ENCODE peak calls at places on chromosomes 4 and X, in ten cellular contexts. B is choroid plexus epithelial cell, D is upper lobe of left lung, T is ovary, U is lower lobe of right lung, N is fibroblast of the aortic adventitia, V is B cell, O is adrenal gland, Z is tibial artery, G is MM.1S. X is an unnamed sample.

GRCh38 chr4:5292091-5292490 is 240.8 kb downstream of the STK32B start:
- DNase-seq in N (no peak), G (no peak), D (no peak), U (no peak), Z (no peak), O (no peak), T (no peak), B (no peak), V (no peak), X (no peak)

GRCh38 chr4:182190306-182190705 is 52.9 kb upstream of the TENM3 start:
- DNase-seq in Z (no peak), U (no peak), B (no peak), G (no peak), N (no peak), T (no peak), V (no peak), O (no peak), D (no peak), X (no peak)

GRCh38 chrX:39836802-39837420 is 260.8 kb downstream of the BCOR start:
- DNase-seq in Z (no peak), D (no peak), U (no peak), O (no peak), V (no peak), T (no peak), B (no peak), G (no peak), N (no peak), X (no peak)

GRCh38 chr4:83241132-83241531 is 43.5 kb downstream of the COQ2 start:
- DNase-seq in G (peak), Z (no peak), O (no peak), V (no peak), T (no peak), U (no peak), D (no peak), B (no peak), N (no peak), X (no peak)

GRCh38 chr4:95362066-95362465 is 186.7 kb downstream of the UNC5C start:
- DNase-seq in T (no peak), V (no peak), D (no peak), U (no peak), B (no peak), N (no peak), Z (no peak), O (no peak), G (no peak), X (no peak)

GRCh38 chrX:84717344-84717743 is 215.1 kb upstream of the HDX start:
- DNase-seq in B (no peak), G (no peak), V (no peak), N (no peak), D (no peak), T (no peak), O (no peak), Z (no peak), U (no peak), X (no peak)

GRCh38 chrX:386239-386767 is 404 bp downstream of the PPP2R3B start:
- DNase-seq in D (no peak), B (no peak), V (no peak), N (no peak), Z (no peak), O (no peak), G (no peak), U (no peak), T (no peak), X (no peak)

GRCh38 chr4:77036206-77036605 is 39.6 kb downstream of the CCNI start:
- DNase-seq in G (no peak), D (no peak), T (no peak), Z (no peak), B (peak), O (no peak), U (no peak), N (peak), V (no peak), X (no peak)

GRCh38 chr4:101331017-101331416 is 16.3 kb downstream of the PPP3CA start:
- DNase-seq in U (no peak), V (no peak), O (no peak), G (no peak), B (no peak), D (no peak), Z (no peak), N (no peak), T (no peak), X (no peak)

GRCh38 chr4:97645437-97645836 is 497.8 kb downstream of the STPG2 start:
- DNase-seq in T (no peak), D (no peak), G (no peak), V (no peak), O (no peak), U (no peak), B (no peak), Z (no peak), N (no peak), X (no peak)

GRCh38 chr4:44446801-44447562 is 1.6 kb downstream of the KCTD8 start:
- DNase-seq in Z (no peak), G (no peak), B (no peak), U (no peak), O (no peak), N (no peak), D (no peak), T (no peak), V (peak), X (peak)

GRCh38 chr4:170281027-170281426 is 191.3 kb upstream of the AADAT start:
- DNase-seq in N (no peak), T (no peak), B (no peak), O (no peak), U (no peak), G (no peak), D (no peak), Z (no peak), V (no peak), X (no peak)

GRCh38 chrX:150983526-150984163 is 510 bp downstream of the HMGB3 start:
- DNase-seq in N (no peak), V (peak), O (no peak), T (no peak), U (no peak), G (peak), Z (no peak), B (no peak), D (no peak), X (no peak)

GRCh38 chr4:171342646-171343045 is 470.6 kb upstream of the GALNTL6 start:
- DNase-seq in Z (no peak), O (no peak), G (no peak), D (no peak), V (no peak), N (no peak), U (no peak), T (no peak), B (no peak), X (no peak)

GRCh38 chrX:24372021-24372763 is 11.8 kb downstream of the SUPT20HL1 start:
- DNase-seq in Z (no peak), G (no peak), V (no peak), N (no peak), B (no peak), O (no peak), T (no peak), D (no peak), U (no peak), X (no peak)

GRCh38 chr4:138045036-138045435 is 197.1 kb downstream of the SLC7A11 start:
- DNase-seq in D (no peak), N (no peak), V (no peak), Z (no peak), B (no peak), U (no peak), G (no peak), T (no peak), O (no peak), X (no peak)

GRCh38 chr4:48141048-48141447 is 7.0 kb upstream of the TXK start:
- DNase-seq in V (peak), N (peak), B (peak), U (no peak), T (no peak), O (no peak), D (no peak), Z (no peak), G (peak), X (no peak)

GRCh38 chrX:4661771-4662170 is 948.3 kb upstream of the PRKX start:
- DNase-seq in G (no peak), B (no peak), N (no peak), O (no peak), T (no peak), D (no peak), Z (no peak), V (no peak), U (no peak), X (no peak)

GRCh38 chrX:72304877-72305276 is 837 bp downstream of the CITED1 start:
- DNase-seq in D (no peak), Z (no peak), U (no peak), N (no peak), T (no peak), O (no peak), B (no peak), V (peak), G (no peak), X (no peak)

GRCh38 chr4:24794916-24795665 is at the start of gene SOD3:
- DNase-seq in D (peak), Z (peak), O (peak), G (no peak), V (no peak), T (peak), U (peak), N (peak), B (peak), X (no peak)

GRCh38 chrX:45749375-45749774 is 548.7 kb upstream of the DIPK2B start:
- DNase-seq in D (no peak), B (peak), T (peak), O (no peak), Z (no peak), G (no peak), V (no peak), U (no peak), N (peak), X (no peak)

GRCh38 chr4:38784141-38784540 is 1.4 kb upstream of the TLR10 start:
- DNase-seq in N (no peak), V (no peak), B (no peak), O (no peak), D (no peak), T (no peak), U (no peak), Z (no peak), G (no peak), X (no peak)

GRCh38 chr4:102311912-102312311 is 33.4 kb downstream of the SLC39A8 start:
- DNase-seq in B (no peak), G (no peak), O (no peak), V (no peak), N (no peak), U (no peak), D (no peak), Z (no peak), T (no peak), X (no peak)

GRCh38 chr4:140065393-140065792 is 88.6 kb downstream of the MAML3 start:
- DNase-seq in Z (no peak), O (no peak), D (no peak), B (no peak), G (no peak), U (no peak), T (no peak), N (no peak), V (no peak), X (no peak)

GRCh38 chr4:1989533-1990347 is 19.0 kb downstream of the NELFA start:
- DNase-seq in Z (no peak), O (no peak), G (peak), D (no peak), U (no peak), N (no peak), B (no peak), V (no peak), T (peak), X (no peak)

GRCh38 chr4:1278336-1278670 is 11.4 kb upstream of the MAEA start:
- DNase-seq in T (no peak), D (no peak), V (no peak), G (no peak), Z (no peak), N (no peak), B (no peak), U (no peak), O (no peak), X (no peak)

GRCh38 chrX:153937056-153937455 is 2.2 kb upstream of the NAA10 start:
- DNase-seq in V (no peak), U (no peak), D (no peak), B (no peak), T (no peak), G (no peak), O (no peak), Z (no peak), N (no peak), X (no peak)

GRCh38 chr4:21949073-21949457 is 493 bp upstream of the KCNIP4 start:
- DNase-seq in T (peak), U (no peak), O (peak), N (no peak), D (peak), Z (no peak), G (no peak), V (no peak), B (no peak), X (peak)

GRCh38 chr4:21946858-21947257 is 1.7 kb downstream of the KCNIP4 start:
- DNase-seq in T (no peak), O (no peak), V (no peak), B (no peak), U (no peak), D (no peak), G (no peak), N (no peak), Z (no peak), X (no peak)

GRCh38 chr4:21952549-21952948 is 4.0 kb upstream of the KCNIP4 start:
- DNase-seq in B (no peak), U (no peak), G (no peak), Z (no peak), T (no peak), V (no peak), N (no peak), O (no peak), D (no peak), X (no peak)

GRCh38 chr4:21947768-21948346 is 715 bp downstream of the KCNIP4 start:
- DNase-seq in G (no peak), O (no peak), Z (no peak), B (no peak), U (no peak), T (no peak), V (no peak), N (no peak), D (no peak), X (no peak)

GRCh38 chr4:21948347-21949072 is at the start of gene KCNIP4:
- DNase-seq in T (peak), N (peak), B (peak), U (no peak), V (no peak), D (no peak), G (peak), O (no peak), Z (no peak), X (peak)
- TF ChIP-seq CTCF in T (no peak), N (no peak), B (no peak), U (no peak), V (no peak), D (no peak), G (no peak), O (no peak), Z (no peak), X (no peak)

GRCh38 chrX:29911673-29912072 is 303.7 kb upstream of the MAGEB2 start:
- DNase-seq in Z (no peak), O (no peak), D (no peak), U (no peak), G (no peak), N (peak), T (no peak), B (no peak), V (no peak), X (no peak)
- TF ChIP-seq CTCF in Z (no peak), O (no peak), D (no peak), U (no peak), G (peak), N (peak), T (no peak), B (no peak), V (no peak), X (no peak)

DNA sequence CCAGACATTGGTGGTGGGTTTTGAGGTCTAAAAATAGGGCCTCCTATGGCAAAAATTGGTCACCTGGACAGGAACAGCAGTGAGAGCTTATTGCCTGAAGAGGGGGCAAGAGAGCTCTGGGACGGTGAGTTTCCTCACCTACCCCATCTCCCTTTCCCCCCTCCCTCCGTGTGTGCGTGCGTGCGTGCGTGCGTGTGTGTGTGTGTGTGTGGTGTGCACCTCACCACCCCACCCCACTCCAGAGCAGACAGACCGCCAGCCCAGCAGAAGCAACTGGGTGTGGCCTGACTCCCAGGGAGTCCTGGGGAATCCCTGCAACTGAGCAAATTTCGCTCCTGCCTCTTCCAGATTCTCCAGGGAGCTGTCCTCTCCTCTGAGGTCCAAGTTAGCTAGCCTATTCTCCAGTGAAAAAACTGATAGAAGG is 44.7 kb downstream of the PRPS1 start:
- DNase-seq in N (peak), Z (peak), B (peak), O (peak), G (peak), U (peak), V (peak), D (peak), T (peak), X (no peak)
- TF ChIP-seq CTCF in N (peak), Z (peak), B (peak), O (peak), G (peak), U (peak), V (peak), D (peak), T (peak), X (peak)

GRCh38 chr4:184474261-184475095 is at the start of gene IRF2:
- DNase-seq in Z (peak), G (peak), O (peak), T (peak), D (peak), N (peak), B (peak), V (peak), U (peak), X (peak)
- TF ChIP-seq CTCF in Z (no peak), G (no peak), O (peak), T (no peak), D (no peak), N (no peak), B (no peak), V (no peak), U (no peak), X (no peak)

GRCh38 chr4:57206172-57206571 is 96.0 kb upstream of the IGFBP7 start:
- DNase-seq in B (no peak), V (no peak), T (no peak), N (no peak), D (no peak), U (no peak), G (no peak), O (no peak), Z (no peak), X (no peak)
- TF ChIP-seq CTCF in B (no peak), V (no peak), T (no peak), N (no peak), D (no peak), U (no peak), G (no peak), O (no peak), Z (no peak), X (no peak)

DNA sequence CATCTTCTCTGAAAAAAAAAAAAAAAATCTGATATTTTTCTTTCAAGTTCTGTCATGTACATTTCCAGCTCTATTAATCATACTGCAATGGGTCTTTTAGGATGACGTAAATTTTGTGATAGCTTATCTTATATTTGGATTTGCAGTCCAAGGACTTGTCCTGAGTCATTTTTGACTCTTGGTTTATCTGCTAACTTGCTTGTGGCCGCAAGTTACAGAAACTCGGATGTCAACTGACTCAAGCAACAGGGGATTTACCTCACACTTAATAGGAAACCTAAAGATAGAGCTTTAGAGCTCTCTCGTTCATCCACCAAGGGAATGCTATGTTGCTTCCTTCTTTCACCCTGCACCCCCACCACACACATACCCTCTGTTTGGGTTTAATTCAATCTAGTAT is 1433.8 kb upstream of the TENM3 start:
- DNase-seq in U (no peak), O (peak), G (no peak), V (no peak), D (no peak), T (no peak), Z (no peak), N (peak), B (peak), X (no peak)
- TF ChIP-seq CTCF in U (no peak), O (no peak), G (no peak), V (no peak), D (no peak), T (no peak), Z (no peak), N (no peak), B (no peak), X (no peak)

GRCh38 chr4:56799824-56800756 is 21.4 kb downstream of the SPINK2 start:
- DNase-seq in T (peak), N (peak), U (peak), G (peak), V (peak), O (peak), B (peak), D (peak), Z (peak), X (peak)
- TF ChIP-seq CTCF in T (peak), N (peak), U (peak), G (peak), V (peak), O (peak), B (peak), D (peak), Z (peak), X (peak)

GRCh38 chrX:47643926-47644325 is 6.4 kb downstream of the ELK1 start:
- DNase-seq in Z (no peak), T (peak), B (peak), G (peak), N (peak), U (no peak), O (no peak), V (no peak), D (no peak), X (no peak)
- TF ChIP-seq CTCF in Z (peak), T (no peak), B (peak), G (peak), N (peak), U (peak), O (peak), V (no peak), D (peak), X (no peak)

X was measured in mesothelial cell of epicardium.